ENCODE peak calls at places on chromosome 10, in six cellular contexts. One of them, this sample, is unnamed.
A peak's percentile ranks its signal among the peaks of the same experiment; 100 is the strongest.

GRCh38 chr10:44627591-44628354 is 242.9 kb upstream of the CXCL12 start:
- DNase-seq in substantia nigra: no peak
- DNase-seq in GM23248: peak; percentile 90
- DNase-seq in brain microvascular endothelial cell: peak; percentile 38
- DNase-seq in right cardiac atrium: no peak
- DNase-seq in fibroblast of lung: peak; percentile 75
- DNase-seq in this sample: no peak

GRCh38 chr10:8369666-8370065 is 315.2 kb downstream of the GATA3 start:
- DNase-seq in substantia nigra: no peak
- DNase-seq in GM23248: no peak
- DNase-seq in brain microvascular endothelial cell: no peak
- DNase-seq in right cardiac atrium: no peak
- DNase-seq in fibroblast of lung: peak; percentile 84
- DNase-seq in this sample: no peak

GRCh38 chr10:97494151-97494550 is 4.1 kb downstream of the MMS19 start:
- DNase-seq in substantia nigra: no peak
- DNase-seq in GM23248: peak; percentile 22
- DNase-seq in brain microvascular endothelial cell: no peak
- DNase-seq in right cardiac atrium: no peak
- DNase-seq in fibroblast of lung: no peak
- DNase-seq in this sample: no peak

GRCh38 chr10:30186371-30186875 is 127.0 kb upstream of the JCAD start:
- DNase-seq in substantia nigra: no peak
- DNase-seq in GM23248: peak; percentile 46
- DNase-seq in brain microvascular endothelial cell: peak; percentile 25
- DNase-seq in right cardiac atrium: no peak
- DNase-seq in fibroblast of lung: peak; percentile 19
- DNase-seq in this sample: no peak

GRCh38 chr10:102752266-102752930 is 8.7 kb downstream of the WBP1L start:
- DNase-seq in substantia nigra: no peak
- DNase-seq in GM23248: peak; percentile 96
- DNase-seq in brain microvascular endothelial cell: peak; percentile 82
- DNase-seq in right cardiac atrium: no peak
- DNase-seq in fibroblast of lung: peak; percentile 96
- DNase-seq in this sample: no peak

GRCh38 chr10:119316729-119317097 is 109.3 kb downstream of the GRK5 start:
- DNase-seq in substantia nigra: no peak
- DNase-seq in GM23248: peak; percentile 89
- DNase-seq in brain microvascular endothelial cell: peak; percentile 88
- DNase-seq in right cardiac atrium: no peak
- DNase-seq in fibroblast of lung: peak; percentile 90
- DNase-seq in this sample: no peak

GRCh38 chr10:44801383-44802327 is 109.5 kb upstream of the TMEM72 start:
- DNase-seq in substantia nigra: peak; percentile 62
- DNase-seq in GM23248: peak; percentile 67
- DNase-seq in brain microvascular endothelial cell: peak; percentile 99
- DNase-seq in right cardiac atrium: peak; percentile 92
- DNase-seq in fibroblast of lung: peak; percentile 99
- DNase-seq in this sample: peak; percentile 53

GRCh38 chr10:119469325-119469707 is 73.2 kb downstream of the RGS10 start:
- DNase-seq in substantia nigra: no peak
- DNase-seq in GM23248: no peak
- DNase-seq in brain microvascular endothelial cell: no peak
- DNase-seq in right cardiac atrium: no peak
- DNase-seq in fibroblast of lung: no peak
- DNase-seq in this sample: no peak

GRCh38 chr10:86215712-86216111 is 150.9 kb downstream of the GRID1 start:
- DNase-seq in substantia nigra: no peak
- DNase-seq in GM23248: no peak
- DNase-seq in brain microvascular endothelial cell: no peak
- DNase-seq in right cardiac atrium: no peak
- DNase-seq in fibroblast of lung: no peak
- DNase-seq in this sample: no peak

GRCh38 chr10:24650669-24651391 is 72.9 kb downstream of the ARHGAP21 start:
- DNase-seq in substantia nigra: no peak
- DNase-seq in GM23248: no peak
- DNase-seq in brain microvascular endothelial cell: no peak
- DNase-seq in right cardiac atrium: no peak
- DNase-seq in fibroblast of lung: no peak
- DNase-seq in this sample: no peak

GRCh38 chr10:101351477-101351876 is 2.5 kb upstream of the BTRC start:
- DNase-seq in substantia nigra: no peak
- DNase-seq in GM23248: no peak
- DNase-seq in brain microvascular endothelial cell: no peak
- DNase-seq in right cardiac atrium: no peak
- DNase-seq in fibroblast of lung: no peak
- DNase-seq in this sample: no peak

GRCh38 chr10:105597297-105597696 is 956.2 kb downstream of the SORCS3 start:
- DNase-seq in substantia nigra: no peak
- DNase-seq in GM23248: no peak
- DNase-seq in brain microvascular endothelial cell: no peak
- DNase-seq in right cardiac atrium: no peak
- DNase-seq in fibroblast of lung: no peak
- DNase-seq in this sample: no peak

GRCh38 chr10:46253076-46254006 is 33.5 kb upstream of the ANTXRL start:
- DNase-seq in substantia nigra: no peak
- DNase-seq in GM23248: no peak
- DNase-seq in brain microvascular endothelial cell: no peak
- DNase-seq in right cardiac atrium: no peak
- DNase-seq in fibroblast of lung: no peak
- DNase-seq in this sample: no peak

GRCh38 chr10:84195044-84195830 is 900 bp downstream of the CDHR1 start:
- DNase-seq in substantia nigra: no peak
- DNase-seq in GM23248: no peak
- DNase-seq in brain microvascular endothelial cell: no peak
- DNase-seq in right cardiac atrium: no peak
- DNase-seq in fibroblast of lung: no peak
- DNase-seq in this sample: no peak

GRCh38 chr10:74881253-74881884 is 55.0 kb downstream of the KAT6B start:
- DNase-seq in substantia nigra: no peak
- DNase-seq in GM23248: no peak
- DNase-seq in brain microvascular endothelial cell: no peak
- DNase-seq in right cardiac atrium: no peak
- DNase-seq in fibroblast of lung: no peak
- DNase-seq in this sample: no peak

GRCh38 chr10:16986406-16987128 is 143.0 kb downstream of the CUBN start:
- DNase-seq in substantia nigra: no peak
- DNase-seq in GM23248: peak; percentile 91
- DNase-seq in brain microvascular endothelial cell: peak; percentile 68
- DNase-seq in right cardiac atrium: peak; percentile 52
- DNase-seq in fibroblast of lung: peak; percentile 97
- DNase-seq in this sample: no peak

GRCh38 chr10:9209105-9209798 is 1154.8 kb downstream of the GATA3 start:
- DNase-seq in substantia nigra: peak; percentile 28
- DNase-seq in GM23248: peak; percentile 62
- DNase-seq in brain microvascular endothelial cell: peak; percentile 58
- DNase-seq in right cardiac atrium: peak; percentile 61
- DNase-seq in fibroblast of lung: peak; percentile 36
- DNase-seq in this sample: peak; percentile 8

GRCh38 chr10:97796651-97797050 is 24.9 kb upstream of the SFRP5 start:
- DNase-seq in substantia nigra: no peak
- DNase-seq in GM23248: no peak
- DNase-seq in brain microvascular endothelial cell: no peak
- DNase-seq in right cardiac atrium: no peak
- DNase-seq in fibroblast of lung: no peak
- DNase-seq in this sample: no peak

DNA sequence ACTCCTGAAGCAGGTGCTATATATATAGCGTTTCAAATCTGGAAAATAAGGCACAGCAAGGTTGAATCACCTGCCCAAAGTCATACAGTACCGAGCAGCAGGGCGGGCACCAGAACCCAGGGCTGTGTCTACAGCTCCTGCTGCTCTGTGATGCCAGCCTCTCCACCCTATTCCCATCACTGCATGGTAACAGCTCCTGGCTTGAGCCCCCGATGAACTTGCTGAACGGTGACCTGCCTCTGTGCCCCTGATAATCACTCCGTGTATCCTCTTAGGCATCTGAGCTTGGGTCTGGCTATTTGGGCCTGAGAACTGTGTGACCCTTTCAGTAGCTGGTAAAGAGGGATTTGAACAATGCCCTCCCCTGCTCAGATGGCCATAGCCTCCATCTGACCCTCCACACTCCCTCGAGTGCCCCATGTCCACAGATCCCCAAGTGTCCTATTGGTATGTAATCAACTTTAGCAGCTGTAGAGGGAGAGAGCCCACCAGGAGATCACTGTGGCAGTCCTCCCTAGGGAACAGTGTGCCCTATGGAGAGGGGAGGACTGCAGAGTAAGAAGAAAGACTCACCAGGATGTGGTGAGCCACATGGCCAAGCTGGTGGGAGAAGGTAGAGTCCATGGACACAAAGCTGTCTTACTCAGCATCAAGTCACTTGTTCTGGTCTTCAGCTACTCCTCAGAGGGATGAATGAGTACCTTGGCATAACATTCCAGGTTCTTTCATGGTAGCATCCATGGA is 1.1 kb upstream of the ARHGAP22 start:
- DNase-seq in substantia nigra: no peak
- DNase-seq in GM23248: peak; percentile 77
- DNase-seq in brain microvascular endothelial cell: no peak
- DNase-seq in right cardiac atrium: no peak
- DNase-seq in fibroblast of lung: peak; percentile 68
- DNase-seq in this sample: no peak
- H3K27ac ChIP-seq in substantia nigra: peak overlapping the region; percentile 94
- H3K27ac ChIP-seq in GM23248: peak overlapping the region; percentile 89
- H3K27ac ChIP-seq in brain microvascular endothelial cell: peak overlapping the region; percentile 78
- H3K27ac ChIP-seq in right cardiac atrium: no peak overlapping the region
- H3K27ac ChIP-seq in fibroblast of lung: peak overlapping the region; percentile 78
- H3K27ac ChIP-seq in this sample: no peak overlapping the region

DNA sequence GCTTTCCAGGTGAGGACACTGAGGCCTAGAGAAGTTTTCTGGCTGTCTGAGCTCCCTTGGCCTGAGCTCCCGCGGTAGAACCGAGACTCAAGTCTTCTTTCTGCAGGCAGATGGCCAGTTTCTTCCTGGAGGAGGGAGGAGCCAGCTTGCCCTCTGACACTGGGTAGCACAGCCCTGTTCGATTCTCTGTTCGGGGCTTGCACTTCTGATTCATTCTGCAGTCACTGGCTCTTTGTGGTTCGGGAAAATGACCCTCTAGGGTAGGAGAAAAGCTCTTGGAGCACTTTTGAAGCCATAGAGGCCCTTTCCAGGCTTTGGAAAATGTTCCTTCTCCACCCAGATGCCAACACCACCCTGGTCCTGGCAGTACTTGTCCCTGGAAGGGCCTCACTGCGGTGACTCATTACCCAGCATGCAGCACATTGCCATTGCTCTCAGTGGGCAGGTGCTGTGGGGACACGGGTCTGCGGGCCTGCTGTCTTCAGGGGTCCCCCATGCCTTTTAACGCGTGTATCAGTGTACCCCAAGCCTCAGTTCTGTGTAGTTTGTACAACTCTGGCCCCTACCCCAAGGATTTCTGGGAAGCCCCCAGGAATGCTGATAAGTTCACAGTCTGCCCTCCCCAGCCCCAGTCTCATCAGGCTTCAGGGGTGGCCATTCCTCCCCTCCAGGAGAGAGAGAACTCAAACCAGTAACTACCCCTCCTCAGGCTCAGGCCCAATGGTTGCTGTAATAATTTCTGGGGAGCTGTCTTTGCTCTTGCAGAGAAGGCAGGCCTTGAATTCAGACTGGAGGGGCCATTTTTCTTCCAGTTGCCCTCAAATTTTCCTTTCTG is 11.9 kb downstream of the CHST3 start:
- DNase-seq in substantia nigra: peak; percentile 85
- DNase-seq in GM23248: peak; percentile 89
- DNase-seq in brain microvascular endothelial cell: peak; percentile 49
- DNase-seq in right cardiac atrium: peak; percentile 69
- DNase-seq in fibroblast of lung: peak; percentile 84
- DNase-seq in this sample: peak; percentile 76
- H3K27ac ChIP-seq in substantia nigra: peak overlapping the region; percentile 97
- H3K27ac ChIP-seq in GM23248: peak overlapping the region; percentile 90
- H3K27ac ChIP-seq in brain microvascular endothelial cell: peak overlapping the region; percentile 40
- H3K27ac ChIP-seq in right cardiac atrium: peak overlapping the region; percentile 76
- H3K27ac ChIP-seq in fibroblast of lung: peak overlapping the region; percentile 63
- H3K27ac ChIP-seq in this sample: peak overlapping the region; percentile 96

GRCh38 chr10:12684784-12685183 is 316.7 kb downstream of the CCDC3 start:
- DNase-seq in substantia nigra: no peak
- DNase-seq in GM23248: no peak
- DNase-seq in brain microvascular endothelial cell: no peak
- DNase-seq in right cardiac atrium: no peak
- DNase-seq in fibroblast of lung: peak; percentile 28
- DNase-seq in this sample: no peak

GRCh38 chr10:12687996-12688395 is 313.5 kb downstream of the CCDC3 start:
- DNase-seq in substantia nigra: no peak
- DNase-seq in GM23248: no peak
- DNase-seq in brain microvascular endothelial cell: no peak
- DNase-seq in right cardiac atrium: no peak
- DNase-seq in fibroblast of lung: no peak
- DNase-seq in this sample: no peak

GRCh38 chr10:12685261-12685861 is 316.2 kb downstream of the CCDC3 start:
- DNase-seq in substantia nigra: no peak
- DNase-seq in GM23248: no peak
- DNase-seq in brain microvascular endothelial cell: peak; percentile 42
- DNase-seq in right cardiac atrium: no peak
- DNase-seq in fibroblast of lung: peak; percentile 59
- DNase-seq in this sample: no peak

GRCh38 chr10:12690525-12691139 is 310.9 kb downstream of the CCDC3 start:
- DNase-seq in substantia nigra: no peak
- DNase-seq in GM23248: no peak
- DNase-seq in brain microvascular endothelial cell: no peak
- DNase-seq in right cardiac atrium: no peak
- DNase-seq in fibroblast of lung: no peak
- DNase-seq in this sample: no peak

DNA sequence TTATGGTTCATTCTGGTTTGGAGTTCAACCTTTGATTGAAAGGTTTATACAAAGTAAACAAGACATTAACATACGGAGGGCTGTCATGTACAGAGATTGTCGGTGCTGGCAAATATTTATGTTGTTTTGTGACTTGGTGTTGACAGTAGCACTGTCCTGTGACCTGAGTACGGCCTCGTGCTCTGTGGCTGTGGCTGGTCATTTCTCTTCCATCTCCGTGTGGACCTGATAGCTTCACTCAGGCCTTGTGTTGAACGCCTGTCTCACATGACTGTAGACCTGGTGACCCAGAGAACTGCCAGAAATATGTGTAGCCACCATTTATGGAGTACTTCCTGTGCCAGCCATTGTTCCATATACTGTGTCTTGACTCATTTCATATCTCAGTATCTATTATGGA is 311.6 kb downstream of the CCDC3 start:
- DNase-seq in substantia nigra: no peak
- DNase-seq in GM23248: no peak
- DNase-seq in brain microvascular endothelial cell: no peak
- DNase-seq in right cardiac atrium: no peak
- DNase-seq in fibroblast of lung: no peak
- DNase-seq in this sample: no peak
- H3K27ac ChIP-seq in substantia nigra: no peak overlapping the region
- H3K27ac ChIP-seq in GM23248: no peak overlapping the region
- H3K27ac ChIP-seq in brain microvascular endothelial cell: no peak overlapping the region
- H3K27ac ChIP-seq in right cardiac atrium: no peak overlapping the region
- H3K27ac ChIP-seq in fibroblast of lung: no peak overlapping the region
- H3K27ac ChIP-seq in this sample: no peak overlapping the region

DNA sequence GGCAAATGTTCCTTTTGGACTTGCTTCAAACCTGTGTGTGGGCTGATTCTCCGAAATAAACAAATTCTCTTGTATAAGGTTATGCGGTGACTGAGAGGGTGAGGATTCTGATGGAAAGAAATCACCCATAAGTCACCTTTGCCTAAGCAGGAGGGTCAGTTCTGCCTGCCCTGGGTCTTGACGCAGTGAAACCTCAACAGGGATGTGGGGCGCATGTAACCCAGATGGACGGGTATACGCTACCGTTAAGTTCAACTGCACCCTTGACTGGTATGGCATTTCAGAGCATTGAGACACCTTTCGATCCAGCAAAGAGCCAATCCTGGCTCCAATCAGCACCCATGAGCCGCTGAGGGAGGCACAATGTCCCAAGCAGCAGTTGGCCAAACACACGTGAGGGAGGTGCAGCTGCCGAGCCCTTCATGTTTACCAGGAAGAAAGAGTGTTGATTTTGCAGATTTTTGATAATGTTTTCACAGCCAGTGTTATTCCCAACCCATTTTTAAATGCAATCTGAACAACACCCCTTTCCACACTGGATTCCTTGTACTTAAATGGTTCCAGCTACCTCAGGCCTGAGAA is 48.1 kb downstream of the SORBS1 start:
- DNase-seq in substantia nigra: no peak
- DNase-seq in GM23248: no peak
- DNase-seq in brain microvascular endothelial cell: no peak
- DNase-seq in right cardiac atrium: no peak
- DNase-seq in fibroblast of lung: no peak
- DNase-seq in this sample: no peak
- H3K27ac ChIP-seq in substantia nigra: no peak overlapping the region
- H3K27ac ChIP-seq in GM23248: no peak overlapping the region
- H3K27ac ChIP-seq in brain microvascular endothelial cell: no peak overlapping the region
- H3K27ac ChIP-seq in right cardiac atrium: peak overlapping the region; percentile 91
- H3K27ac ChIP-seq in fibroblast of lung: no peak overlapping the region
- H3K27ac ChIP-seq in this sample: peak overlapping the region; percentile 92